ENCODE peak calls at places on chromosomes 7 and 10, in four cellular contexts. J is K562, G is GM12891, A is GM12878. I is an unnamed sample.

GRCh38 chr10:33365871-33366411 is 31.5 kb upstream of the NRP1 start:
- DNase-seq in G (no peak), J (no peak), A (no peak), I (no peak)

GRCh38 chr10:127973810-127974311 is 67.0 kb downstream of the PTPRE start:
- DNase-seq in A (no peak), J (no peak), G (no peak), I (no peak)

GRCh38 chr10:4652111-4653010 is 173.6 kb upstream of the AKR1E2 start:
- DNase-seq in A (no peak), J (no peak), G (no peak), I (no peak)

GRCh38 chr7:107446531-107446930 is 23.3 kb upstream of the GPR22 start:
- DNase-seq in J (no peak), A (no peak), G (no peak), I (no peak)

GRCh38 chr10:787933-788651 is 98.6 kb upstream of the DIP2C start:
- DNase-seq in J (no peak), A (no peak), G (no peak), I (no peak)

GRCh38 chr7:84328571-84328970 is 134.0 kb upstream of the SEMA3A start:
- DNase-seq in J (no peak), G (no peak), A (no peak), I (no peak)

GRCh38 chr10:13100349-13101294 is 659 bp downstream of the OPTN start:
- DNase-seq in G (no peak), A (no peak), J (no peak), I (peak; percentile 27)

GRCh38 chr10:16440396-16441105 is 3.7 kb downstream of the PTER start:
- DNase-seq in G (no peak), A (no peak), J (no peak), I (no peak)

GRCh38 chr7:156106107-156106426 is 293.8 kb upstream of the SHH start:
- DNase-seq in J (no peak), A (no peak), G (no peak), I (no peak)

GRCh38 chr10:26025500-26025899 is 91.5 kb downstream of the MYO3A start:
- DNase-seq in A (no peak), J (no peak), G (no peak), I (no peak)

GRCh38 chr7:156640257-156640948 is at the start of gene RNF32:
- DNase-seq in J (peak; percentile 100), G (peak; percentile 91), A (peak; percentile 82), I (peak; percentile 89)

GRCh38 chr7:104469135-104469820 is 140.9 kb downstream of the LHFPL3 start:
- DNase-seq in J (no peak), A (no peak), G (no peak), I (no peak)

GRCh38 chr7:75688200-75689136 is 50.3 kb downstream of the HIP1 start:
- DNase-seq in J (no peak), G (peak; percentile 37), A (no peak), I (no peak)

GRCh38 chr7:84637568-84638338 is 443.2 kb upstream of the SEMA3A start:
- DNase-seq in J (no peak), G (no peak), A (no peak), I (no peak)

GRCh38 chr10:132078746-132079345 is 13.1 kb downstream of the JAKMIP3 start:
- DNase-seq in A (no peak), J (no peak), G (no peak), I (no peak)

GRCh38 chr7:91265693-91266066 is 1.4 kb downstream of the FZD1 start:
- DNase-seq in A (no peak), G (no peak), J (no peak), I (no peak)

GRCh38 chr7:91034459-91035368 is 229.5 kb upstream of the FZD1 start:
- DNase-seq in G (no peak), A (no peak), J (peak; percentile 32), I (peak; percentile 6)

GRCh38 chr10:11548065-11548762 is 63.2 kb downstream of the USP6NL start:
- DNase-seq in G (no peak), A (no peak), J (no peak), I (no peak)

GRCh38 chr10:49225218-49225876 is 37.2 kb upstream of the TMEM273 start:
- DNase-seq in A (no peak), G (no peak), J (peak; percentile 77), I (no peak)

GRCh38 chr10:79487296-79488194 is 24.8 kb upstream of the EIF5AL1 start:
- DNase-seq in J (peak; percentile 83), G (peak; percentile 46), A (no peak), I (peak; percentile 54)

GRCh38 chr10:98087309-98087708 is 47.1 kb upstream of the R3HCC1L start:
- DNase-seq in G (no peak), A (no peak), J (no peak), I (no peak)

GRCh38 chr10:124534231-124534798 is 72.7 kb downstream of the LHPP start:
- DNase-seq in A (no peak), J (no peak), G (no peak), I (no peak)

GRCh38 chr7:83486536-83486935 is 162.4 kb downstream of the SEMA3E start:
- DNase-seq in A (no peak), G (no peak), J (no peak), I (no peak)

GRCh38 chr7:81846398-81846797 is 76.6 kb upstream of the HGF start:
- DNase-seq in J (no peak), A (peak; percentile 57), G (no peak), I (no peak)

GRCh38 chr7:26440993-26441636 is 149.5 kb downstream of the SNX10 start:
- DNase-seq in A (no peak), J (no peak), G (no peak), I (no peak)

GRCh38 chr7:26443761-26444160 is 152.1 kb downstream of the SNX10 start:
- DNase-seq in A (no peak), J (no peak), G (no peak), I (no peak)

GRCh38 chr7:26441640-26442277 is 150.1 kb downstream of the SNX10 start:
- DNase-seq in J (no peak), G (no peak), A (no peak), I (no peak)

GRCh38 chr7:26443006-26443405 is 151.3 kb downstream of the SNX10 start:
- DNase-seq in J (peak; percentile 30), G (no peak), A (no peak), I (no peak)

DNA sequence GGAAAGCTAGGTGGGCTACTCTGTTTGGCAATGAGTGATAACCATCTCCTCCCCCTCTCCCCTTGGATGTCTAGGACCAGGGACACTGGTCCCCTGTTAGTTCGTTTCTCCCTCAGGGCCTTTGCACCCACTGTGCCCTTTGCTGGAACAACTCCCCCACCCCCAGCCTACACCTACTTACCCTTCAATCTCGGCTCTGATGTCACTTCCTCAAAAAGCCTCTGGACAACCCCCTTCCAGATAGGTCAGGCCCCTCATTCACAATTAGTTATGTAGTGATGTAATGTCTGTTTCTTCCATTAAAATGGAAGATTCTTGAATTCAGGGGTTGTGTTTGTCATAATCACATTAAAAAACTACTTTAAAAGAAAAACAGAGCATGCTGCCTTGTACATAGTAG is 152.9 kb downstream of the SNX10 start:
- DNase-seq in J (no peak), A (no peak), G (no peak), I (no peak)
- TF ChIP-seq POLR2A in J (no peak), A (no peak), G (no peak), I (no peak)

GRCh38 chr10:29591416-29591968 is 43.3 kb downstream of the SVIL start:
- DNase-seq in G (no peak), J (no peak), A (no peak), I (no peak)

GRCh38 chr10:29598861-29599311 is 35.9 kb downstream of the SVIL start:
- DNase-seq in J (no peak), A (no peak), G (no peak), I (no peak)

GRCh38 chr10:29595636-29596225 is 39.0 kb downstream of the SVIL start:
- DNase-seq in G (no peak), J (no peak), A (no peak), I (no peak)

GRCh38 chr10:29596826-29597225 is 37.9 kb downstream of the SVIL start:
- DNase-seq in J (no peak), A (no peak), G (no peak), I (no peak)

DNA sequence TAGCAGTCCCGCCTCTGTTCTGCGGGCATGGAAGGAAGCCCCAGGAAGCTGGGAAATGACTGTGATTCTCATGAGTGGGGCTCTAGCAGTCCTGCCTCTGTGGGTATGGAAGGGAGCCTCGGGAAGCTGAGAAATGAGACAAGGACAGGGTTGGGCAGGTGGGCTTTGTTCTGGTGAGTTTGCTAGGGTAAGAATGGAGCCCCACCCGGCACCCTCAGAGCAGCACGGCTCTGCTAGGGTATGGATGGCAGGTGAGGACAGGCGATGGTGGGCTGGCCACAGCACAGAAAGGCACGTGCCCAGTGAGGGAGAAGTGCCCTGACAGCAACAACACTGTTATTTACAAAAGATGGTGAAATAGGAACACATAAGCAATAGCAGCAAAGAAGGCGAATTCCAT is 39.6 kb downstream of the SVIL start:
- DNase-seq in A (no peak), G (no peak), J (no peak), I (no peak)
- TF ChIP-seq POLR2AphosphoS5 in A (no peak), G (no peak), J (no peak), I (no peak)

DNA sequence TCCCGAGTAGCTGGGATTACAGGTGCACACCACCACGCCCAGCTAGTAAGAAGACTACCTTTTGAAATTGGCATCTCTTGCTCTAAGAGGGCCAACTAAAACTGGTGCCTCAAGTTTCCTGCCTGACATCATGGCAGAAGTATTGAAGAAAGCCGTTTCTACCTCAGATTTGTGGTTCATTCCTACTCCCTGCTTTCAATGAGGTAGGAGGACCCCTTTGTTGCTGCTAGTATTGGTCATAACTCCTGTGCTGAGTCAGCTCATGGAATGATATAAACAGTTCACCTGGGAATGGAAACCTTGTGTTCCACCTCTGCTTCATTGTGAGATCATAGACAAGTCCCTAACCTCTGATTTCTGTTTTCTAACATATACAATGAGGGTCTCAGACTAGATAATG is 82.8 kb downstream of the CDK6 start:
- DNase-seq in G (no peak), J (no peak), A (no peak), I (no peak)
- TF ChIP-seq TAF1 in G (no peak), J (no peak), A (no peak), I (no peak)

DNA sequence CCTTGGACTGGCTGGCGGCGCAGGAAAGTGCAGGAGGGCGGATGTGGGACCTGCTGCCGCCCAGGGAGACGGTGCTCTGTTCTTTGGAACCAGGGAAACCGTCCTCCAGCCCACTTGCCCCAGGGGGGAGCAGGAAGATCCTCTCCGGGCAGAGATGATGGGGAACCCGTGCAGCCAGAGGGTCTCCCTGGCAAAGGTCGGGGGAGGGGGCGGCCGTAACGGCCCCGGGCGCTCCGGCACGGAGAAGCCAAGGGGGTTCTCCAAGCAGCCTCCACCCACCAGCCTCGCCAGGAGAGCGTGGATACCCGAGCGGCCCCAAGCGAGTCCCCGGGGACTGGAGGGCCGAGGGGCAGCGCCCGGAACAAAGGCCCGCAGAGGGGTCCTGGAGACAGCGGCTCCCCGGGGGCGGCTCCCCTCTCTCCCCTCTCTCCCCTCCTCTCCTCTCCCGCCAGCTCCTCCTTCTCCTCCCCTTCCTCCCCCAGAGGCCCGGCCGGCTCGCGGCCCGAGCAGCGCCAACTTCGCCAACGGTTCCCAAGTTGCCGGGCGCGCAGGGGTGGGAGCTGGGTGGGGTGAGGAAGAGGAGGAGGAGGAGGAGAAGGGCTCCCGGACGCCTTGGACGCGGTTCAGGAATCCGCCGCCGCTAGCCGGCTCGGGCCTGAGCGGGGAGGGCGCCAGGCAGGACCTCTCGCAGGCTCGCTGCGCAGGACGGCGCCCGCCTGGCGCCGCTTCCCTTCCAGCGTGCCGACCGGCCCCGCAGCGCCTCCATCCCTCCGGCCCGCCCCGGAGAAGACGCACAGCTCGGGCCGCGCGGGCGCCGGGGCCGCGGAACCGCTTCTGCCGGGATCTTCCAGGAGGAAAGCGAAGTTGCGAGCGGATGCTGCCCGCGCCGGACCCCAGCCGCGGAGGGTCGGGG is at the start of gene CHST3:
- DNase-seq in J (no peak), A (no peak), G (peak; percentile 48), I (no peak)
- TF ChIP-seq POLR2A in J (no peak), A (no peak), G (no peak), I (no peak)

GRCh38 chr7:498678-499641 is 20.7 kb downstream of the PDGFA start:
- DNase-seq in A (no peak), J (no peak), G (no peak), I (no peak)
- TF ChIP-seq POLR2AphosphoS5 in A (no peak), J (no peak), G (no peak), I (no peak)

GRCh38 chr10:32068569-32068968 is 12.3 kb upstream of the KIF5B start:
- DNase-seq in A (no peak), G (no peak), J (no peak), I (no peak)
- TF ChIP-seq TAF1 in A (no peak), G (no peak), J (no peak), I (no peak)

I was measured in GM12892.